ENCODE peak calls at places on chromosomes 2 and 18, in ten cellular contexts. U, O, M, D, R, B, G, A, E and Z are unnamed samples.

GRCh38 chr2:27765621-27766286 is 5.8 kb upstream of the MRPL33 start:
- DNase-seq in U (no peak), O (peak; percentile 18), M (peak; percentile 83), D (no peak), R (peak; percentile 24), B (peak; percentile 86), G (peak; percentile 85), A (no peak), E (no peak), Z (no peak)

GRCh38 chr18:76056467-76057194 is 438.4 kb downstream of the ZNF516 start:
- DNase-seq in U (peak; percentile 52), O (no peak), M (peak; percentile 60), D (no peak), R (no peak), B (no peak), G (peak; percentile 88), A (no peak), E (no peak), Z (no peak)

GRCh38 chr2:10475221-10475722 is 27.1 kb upstream of the ODC1 start:
- DNase-seq in U (no peak), O (no peak), M (no peak), D (no peak), R (no peak), B (no peak), G (no peak), A (no peak), E (no peak), Z (no peak)

GRCh38 chr2:193796847-193797246 is 1602.1 kb upstream of the TMEFF2 start:
- DNase-seq in U (no peak), O (no peak), M (no peak), D (no peak), R (no peak), B (no peak), G (no peak), A (no peak), E (no peak), Z (no peak)

GRCh38 chr2:106160786-106161261 is 33.3 kb downstream of the UXS1 start:
- DNase-seq in U (no peak), O (no peak), M (no peak), D (peak; percentile 78), R (no peak), B (no peak), G (no peak), A (no peak), E (no peak), Z (no peak)

GRCh38 chr2:20643826-20644225 is 7.1 kb downstream of the HS1BP3 start:
- DNase-seq in U (no peak), O (no peak), M (no peak), D (no peak), R (no peak), B (no peak), G (no peak), A (no peak), E (no peak), Z (no peak)

GRCh38 chr18:8046421-8046820 is 479.3 kb downstream of the PTPRM start:
- DNase-seq in U (no peak), O (no peak), M (no peak), D (no peak), R (no peak), B (no peak), G (no peak), A (no peak), E (no peak), Z (no peak)

GRCh38 chr2:71226391-71226964 is 425 bp downstream of the PAIP2B start:
- DNase-seq in U (no peak), O (peak; percentile 18), M (no peak), D (no peak), R (peak; percentile 2), B (peak; percentile 56), G (peak; percentile 67), A (peak; percentile 8), E (no peak), Z (no peak)

GRCh38 chr18:76875390-76876330 is 53.3 kb downstream of the ZNF236 start:
- DNase-seq in U (no peak), O (peak; percentile 44), M (peak; percentile 55), D (peak; percentile 59), R (peak; percentile 20), B (no peak), G (no peak), A (peak; percentile 44), E (no peak), Z (peak; percentile 54)

GRCh38 chr2:223314831-223315230 is 262.8 kb downstream of the KCNE4 start:
- DNase-seq in U (no peak), O (peak; percentile 16), M (no peak), D (no peak), R (no peak), B (no peak), G (no peak), A (no peak), E (no peak), Z (no peak)

GRCh38 chr2:216695401-216695821 is at the start of gene IGFBP5:
- DNase-seq in U (peak; percentile 88), O (peak; percentile 77), M (peak; percentile 91), D (no peak), R (no peak), B (peak; percentile 73), G (peak; percentile 98), A (peak; percentile 86), E (peak; percentile 55), Z (no peak)

GRCh38 chr2:101418704-101419663 is 31.7 kb upstream of the CREG2 start:
- DNase-seq in U (no peak), O (peak; percentile 82), M (peak; percentile 83), D (peak; percentile 70), R (peak; percentile 45), B (no peak), G (no peak), A (peak; percentile 57), E (no peak), Z (no peak)

GRCh38 chr2:88188741-88189140 is 18.6 kb downstream of the THNSL2 start:
- DNase-seq in U (no peak), O (peak; percentile 64), M (peak; percentile 16), D (no peak), R (peak; percentile 44), B (no peak), G (no peak), A (no peak), E (no peak), Z (no peak)

GRCh38 chr2:226031962-226032441 is 632.5 kb downstream of the NYAP2 start:
- DNase-seq in U (no peak), O (peak; percentile 39), M (peak; percentile 33), D (no peak), R (peak; percentile 8), B (no peak), G (no peak), A (no peak), E (no peak), Z (no peak)
- H3K4me3 ChIP-seq in U (no peak overlapping the region), O (peak overlapping the region; percentile 75), M (peak overlapping the region; percentile 52), D (no peak overlapping the region), R (peak overlapping the region; percentile 63), B (peak overlapping the region; percentile 60), G (peak overlapping the region; percentile 45), A (no peak overlapping the region), E (peak overlapping the region; percentile 81), Z (no peak overlapping the region)

GRCh38 chr2:60365556-60365955 is 187.9 kb downstream of the BCL11A start:
- DNase-seq in U (no peak), O (no peak), M (peak; percentile 17), D (no peak), R (no peak), B (no peak), G (no peak), A (no peak), E (no peak), Z (no peak)

GRCh38 chr2:60361498-60361897 is 192.0 kb downstream of the BCL11A start:
- DNase-seq in U (no peak), O (no peak), M (no peak), D (no peak), R (no peak), B (no peak), G (no peak), A (no peak), E (no peak), Z (no peak)

GRCh38 chr2:60368437-60368836 is 185.0 kb downstream of the BCL11A start:
- DNase-seq in U (no peak), O (no peak), M (no peak), D (no peak), R (no peak), B (no peak), G (no peak), A (no peak), E (no peak), Z (no peak)

GRCh38 chr2:60366178-60366577 is 187.3 kb downstream of the BCL11A start:
- DNase-seq in U (no peak), O (no peak), M (no peak), D (no peak), R (no peak), B (peak; percentile 61), G (no peak), A (no peak), E (no peak), Z (no peak)

GRCh38 chr2:60364441-60364840 is 189.0 kb downstream of the BCL11A start:
- DNase-seq in U (no peak), O (no peak), M (no peak), D (no peak), R (no peak), B (no peak), G (no peak), A (peak; percentile 19), E (no peak), Z (no peak)
- H3K27me3 ChIP-seq in U (no peaks in the 10 kb centered on the region), O (no peaks in the 10 kb centered on the region), M (no peaks in the 10 kb centered on the region), D (no peaks in the 10 kb centered on the region), R (no peaks in the 10 kb centered on the region), B (no peaks in the 10 kb centered on the region), G (no peaks in the 10 kb centered on the region), A (no peaks in the 10 kb centered on the region), E (no peaks in the 10 kb centered on the region), Z (no peaks in the 10 kb centered on the region)

DNA sequence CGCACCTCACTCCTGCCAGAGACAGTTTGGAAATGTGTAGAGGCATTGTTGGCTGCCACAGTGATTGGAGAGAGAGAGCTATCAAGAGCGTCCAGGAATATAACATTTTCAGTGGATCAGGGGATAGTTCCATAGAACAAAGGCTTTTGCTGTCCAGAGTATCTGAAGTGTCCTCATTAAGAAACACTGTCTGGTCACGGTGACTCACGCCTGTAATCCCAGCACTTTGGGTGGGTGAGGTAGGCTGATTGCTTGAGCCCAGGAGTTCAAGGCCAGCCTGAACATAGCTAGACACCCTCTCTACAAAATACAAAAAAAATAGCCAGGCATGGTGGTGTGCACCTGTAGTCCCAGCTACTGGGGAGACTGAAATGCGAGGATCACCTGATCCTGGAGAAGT is 231.1 kb downstream of the MBD5 start:
- DNase-seq in U (no peak), O (no peak), M (no peak), D (no peak), R (no peak), B (no peak), G (no peak), A (no peak), E (no peak), Z (no peak)
- H3K9me3 ChIP-seq in U (no peaks in the 10 kb centered on the region), O (no peaks in the 10 kb centered on the region), M (no peaks in the 10 kb centered on the region), D (peaks cover 46% of the 10 kb centered on the region), R (no peaks in the 10 kb centered on the region), B (peaks cover 7% of the 10 kb centered on the region), G (no peaks in the 10 kb centered on the region), A (no peaks in the 10 kb centered on the region), E (no peaks in the 10 kb centered on the region), Z (no peaks in the 10 kb centered on the region)

DNA sequence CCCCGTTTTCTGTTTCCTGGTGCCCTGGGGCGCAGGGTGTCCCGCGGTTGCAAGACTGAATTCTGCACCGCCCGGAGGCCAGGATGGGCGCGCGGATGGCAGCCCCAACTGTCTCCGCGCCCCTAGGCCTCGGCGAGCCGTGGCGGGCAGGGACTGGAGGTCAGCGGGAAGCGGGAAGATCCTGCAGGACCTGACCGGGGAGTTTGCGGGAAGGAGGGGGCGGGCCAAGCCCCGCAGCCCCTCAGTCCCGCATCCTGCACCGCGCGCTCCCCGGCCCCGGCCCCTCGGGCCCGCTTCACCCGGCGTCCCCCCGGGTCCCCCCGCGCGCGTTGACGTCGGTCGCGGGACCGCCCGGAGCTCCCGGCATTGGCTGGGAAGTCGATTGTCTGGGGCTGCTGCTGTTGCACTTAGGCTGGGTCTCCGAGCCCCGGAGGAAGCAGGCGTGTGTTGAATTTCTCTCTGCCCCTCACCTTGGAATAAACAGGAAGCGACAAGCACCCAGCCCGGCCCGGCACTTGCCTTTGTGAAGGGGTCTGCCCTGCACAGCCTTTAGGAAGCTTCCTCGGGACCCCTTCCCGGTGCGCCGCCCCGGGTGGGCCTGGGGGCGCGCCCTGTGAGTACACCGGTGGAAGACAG is at the start of gene LDLRAD4:
- DNase-seq in U (no peak), O (peak; percentile 27), M (no peak), D (peak; percentile 78), R (no peak), B (no peak), G (peak; percentile 48), A (peak; percentile 30), E (no peak), Z (no peak)
- H3K4me3 ChIP-seq in U (peak within 1 kb of the TSS; percentile 66), O (peak within 1 kb of the TSS; percentile 51), M (peak within 1 kb of the TSS; percentile 45), D (peak within 1 kb of the TSS; percentile 83), R (no peak within 1 kb of the TSS), B (peak within 1 kb of the TSS; percentile 74), G (peak within 1 kb of the TSS; percentile 66), A (peak within 1 kb of the TSS; percentile 56), E (peak within 1 kb of the TSS; percentile 92), Z (peak within 1 kb of the TSS; percentile 61)